ENCODE peak calls at places on chromosomes 6 and 20, in nine cellular contexts. One of them, this sample, is unnamed.

GRCh38 chr6:119821380-119821779 is 471.8 kb upstream of the MAN1A1 start:
- DNase-seq in fibroblast of pulmonary artery: no peak
- DNase-seq in fibroblast of mammary gland: no peak
- DNase-seq in H9: no peak
- DNase-seq in BJ: no peak
- DNase-seq in IMR-90: no peak
- DNase-seq in adrenal gland: no peak
- DNase-seq in PC-3: peak; percentile 3
- DNase-seq in A549: no peak
- DNase-seq in this sample: no peak

GRCh38 chr6:72363844-72364740 is 257.8 kb upstream of the KCNQ5 start:
- DNase-seq in A549: peak; percentile 11
- DNase-seq in BJ: peak; percentile 80
- DNase-seq in fibroblast of pulmonary artery: peak; percentile 94
- DNase-seq in adrenal gland: peak; percentile 2
- DNase-seq in PC-3: peak; percentile 90
- DNase-seq in fibroblast of mammary gland: peak; percentile 98
- DNase-seq in H9: no peak
- DNase-seq in IMR-90: peak; percentile 97
- DNase-seq in this sample: peak; percentile 90

GRCh38 chr6:51541847-51542246 is 545.6 kb downstream of the PKHD1 start:
- DNase-seq in BJ: no peak
- DNase-seq in adrenal gland: no peak
- DNase-seq in PC-3: peak; percentile 65
- DNase-seq in fibroblast of mammary gland: peak; percentile 0
- DNase-seq in A549: no peak
- DNase-seq in IMR-90: no peak
- DNase-seq in fibroblast of pulmonary artery: no peak
- DNase-seq in H9: no peak
- DNase-seq in this sample: peak; percentile 36

GRCh38 chr6:35165630-35166071 is 24.5 kb upstream of the TCP11 start:
- DNase-seq in BJ: no peak
- DNase-seq in H9: no peak
- DNase-seq in PC-3: peak; percentile 82
- DNase-seq in IMR-90: peak; percentile 87
- DNase-seq in A549: peak; percentile 47
- DNase-seq in fibroblast of pulmonary artery: no peak
- DNase-seq in adrenal gland: no peak
- DNase-seq in fibroblast of mammary gland: peak; percentile 59
- DNase-seq in this sample: peak; percentile 34

GRCh38 chr20:52178691-52179090 is 12.9 kb downstream of the ZFP64 start:
- DNase-seq in IMR-90: no peak
- DNase-seq in fibroblast of pulmonary artery: no peak
- DNase-seq in fibroblast of mammary gland: no peak
- DNase-seq in PC-3: no peak
- DNase-seq in BJ: no peak
- DNase-seq in adrenal gland: no peak
- DNase-seq in A549: no peak
- DNase-seq in H9: no peak
- DNase-seq in this sample: no peak

GRCh38 chr6:17405944-17406245 is 12.5 kb downstream of the CAP2 start:
- DNase-seq in BJ: no peak
- DNase-seq in fibroblast of mammary gland: no peak
- DNase-seq in fibroblast of pulmonary artery: no peak
- DNase-seq in A549: no peak
- DNase-seq in PC-3: no peak
- DNase-seq in H9: no peak
- DNase-seq in IMR-90: no peak
- DNase-seq in adrenal gland: no peak
- DNase-seq in this sample: no peak

GRCh38 chr6:165732696-165733486 is 69.8 kb upstream of the PDE10A start:
- DNase-seq in fibroblast of mammary gland: no peak
- DNase-seq in BJ: no peak
- DNase-seq in PC-3: no peak
- DNase-seq in IMR-90: no peak
- DNase-seq in H9: no peak
- DNase-seq in fibroblast of pulmonary artery: no peak
- DNase-seq in A549: no peak
- DNase-seq in adrenal gland: no peak
- DNase-seq in this sample: no peak

GRCh38 chr6:111591370-111591900 is 14.2 kb downstream of the TRAF3IP2 start:
- DNase-seq in adrenal gland: peak; percentile 99
- DNase-seq in PC-3: peak; percentile 98
- DNase-seq in A549: peak; percentile 90
- DNase-seq in BJ: peak; percentile 96
- DNase-seq in fibroblast of pulmonary artery: peak; percentile 98
- DNase-seq in H9: no peak
- DNase-seq in fibroblast of mammary gland: peak; percentile 100
- DNase-seq in IMR-90: peak; percentile 100
- DNase-seq in this sample: peak; percentile 99

GRCh38 chr20:13325033-13325432 is 104.0 kb downstream of the ISM1 start:
- DNase-seq in fibroblast of pulmonary artery: peak; percentile 45
- DNase-seq in adrenal gland: peak; percentile 15
- DNase-seq in fibroblast of mammary gland: peak; percentile 30
- DNase-seq in H9: peak; percentile 82
- DNase-seq in A549: peak; percentile 75
- DNase-seq in PC-3: peak; percentile 63
- DNase-seq in IMR-90: peak; percentile 16
- DNase-seq in BJ: no peak
- DNase-seq in this sample: peak; percentile 51

GRCh38 chr20:52084727-52085126 is 106.9 kb downstream of the ZFP64 start:
- DNase-seq in H9: no peak
- DNase-seq in A549: no peak
- DNase-seq in adrenal gland: no peak
- DNase-seq in fibroblast of mammary gland: no peak
- DNase-seq in BJ: no peak
- DNase-seq in PC-3: no peak
- DNase-seq in fibroblast of pulmonary artery: no peak
- DNase-seq in IMR-90: no peak
- DNase-seq in this sample: no peak

GRCh38 chr6:166010585-166010984 is 157.1 kb downstream of the TBXT start:
- DNase-seq in adrenal gland: no peak
- DNase-seq in IMR-90: no peak
- DNase-seq in PC-3: no peak
- DNase-seq in fibroblast of pulmonary artery: no peak
- DNase-seq in H9: no peak
- DNase-seq in BJ: no peak
- DNase-seq in fibroblast of mammary gland: no peak
- DNase-seq in A549: no peak
- DNase-seq in this sample: no peak

GRCh38 chr20:9215539-9215938 is 146.7 kb downstream of the PLCB4 start:
- DNase-seq in fibroblast of pulmonary artery: peak; percentile 16
- DNase-seq in A549: peak; percentile 33
- DNase-seq in PC-3: peak; percentile 59
- DNase-seq in H9: no peak
- DNase-seq in fibroblast of mammary gland: no peak
- DNase-seq in BJ: no peak
- DNase-seq in IMR-90: no peak
- DNase-seq in adrenal gland: no peak
- DNase-seq in this sample: peak; percentile 42

GRCh38 chr20:56630086-56630493 is 984 bp downstream of the TFAP2C start:
- DNase-seq in A549: peak; percentile 83
- DNase-seq in fibroblast of mammary gland: peak; percentile 56
- DNase-seq in BJ: no peak
- DNase-seq in PC-3: peak; percentile 97
- DNase-seq in H9: peak; percentile 85
- DNase-seq in adrenal gland: peak; percentile 15
- DNase-seq in fibroblast of pulmonary artery: peak; percentile 28
- DNase-seq in IMR-90: no peak
- DNase-seq in this sample: peak; percentile 88

GRCh38 chr6:12640438-12640837 is 76.1 kb upstream of the PHACTR1 start:
- DNase-seq in BJ: no peak
- DNase-seq in adrenal gland: no peak
- DNase-seq in IMR-90: no peak
- DNase-seq in PC-3: no peak
- DNase-seq in H9: no peak
- DNase-seq in fibroblast of mammary gland: no peak
- DNase-seq in A549: no peak
- DNase-seq in fibroblast of pulmonary artery: no peak
- DNase-seq in this sample: no peak

GRCh38 chr20:39289316-39289715 is 327.2 kb downstream of the DHX35 start:
- DNase-seq in A549: peak; percentile 7
- DNase-seq in fibroblast of mammary gland: no peak
- DNase-seq in IMR-90: no peak
- DNase-seq in BJ: no peak
- DNase-seq in adrenal gland: peak; percentile 25
- DNase-seq in PC-3: no peak
- DNase-seq in fibroblast of pulmonary artery: no peak
- DNase-seq in H9: peak; percentile 66
- DNase-seq in this sample: peak; percentile 8

GRCh38 chr20:4665591-4665990 is 56.1 kb upstream of the PRND start:
- DNase-seq in fibroblast of mammary gland: no peak
- DNase-seq in BJ: no peak
- DNase-seq in IMR-90: no peak
- DNase-seq in PC-3: no peak
- DNase-seq in fibroblast of pulmonary artery: no peak
- DNase-seq in A549: no peak
- DNase-seq in H9: no peak
- DNase-seq in adrenal gland: no peak
- DNase-seq in this sample: no peak

GRCh38 chr6:122624853-122625252 is 14.6 kb downstream of the PKIB start:
- DNase-seq in fibroblast of pulmonary artery: no peak
- DNase-seq in fibroblast of mammary gland: no peak
- DNase-seq in A549: no peak
- DNase-seq in BJ: no peak
- DNase-seq in PC-3: no peak
- DNase-seq in H9: no peak
- DNase-seq in IMR-90: no peak
- DNase-seq in adrenal gland: no peak
- DNase-seq in this sample: no peak

GRCh38 chr20:36050436-36051317 is 82.3 kb downstream of the CNBD2 start:
- DNase-seq in PC-3: peak; percentile 87
- DNase-seq in H9: peak; percentile 88
- DNase-seq in fibroblast of mammary gland: peak; percentile 79
- DNase-seq in BJ: peak; percentile 19
- DNase-seq in adrenal gland: peak; percentile 93
- DNase-seq in fibroblast of pulmonary artery: peak; percentile 88
- DNase-seq in IMR-90: peak; percentile 82
- DNase-seq in A549: peak; percentile 91
- DNase-seq in this sample: peak; percentile 82

GRCh38 chr20:51541189-51542032 is 1.1 kb downstream of the NFATC2 start:
- DNase-seq in BJ: no peak
- DNase-seq in A549: no peak
- DNase-seq in adrenal gland: peak; percentile 67
- DNase-seq in IMR-90: peak; percentile 22
- DNase-seq in H9: no peak
- DNase-seq in fibroblast of pulmonary artery: peak; percentile 54
- DNase-seq in PC-3: no peak
- DNase-seq in fibroblast of mammary gland: peak; percentile 31
- DNase-seq in this sample: no peak

GRCh38 chr6:74872754-74873446 is 333.0 kb downstream of the COL12A1 start:
- DNase-seq in A549: no peak
- DNase-seq in fibroblast of mammary gland: no peak
- DNase-seq in PC-3: peak; percentile 11
- DNase-seq in H9: no peak
- DNase-seq in adrenal gland: no peak
- DNase-seq in BJ: no peak
- DNase-seq in fibroblast of pulmonary artery: no peak
- DNase-seq in IMR-90: no peak
- DNase-seq in this sample: no peak
- TF ChIP-seq CTCF in A549: no peak
- TF ChIP-seq CTCF in fibroblast of mammary gland: no peak
- TF ChIP-seq CTCF in PC-3: no peak
- TF ChIP-seq CTCF in H9: no peak
- TF ChIP-seq CTCF in adrenal gland: no peak
- TF ChIP-seq CTCF in BJ: no peak
- TF ChIP-seq CTCF in fibroblast of pulmonary artery: no peak
- TF ChIP-seq CTCF in IMR-90: no peak
- TF ChIP-seq CTCF in this sample: no peak

GRCh38 chr6:25469797-25470388 is 182.1 kb upstream of the SCGN start:
- DNase-seq in fibroblast of pulmonary artery: no peak
- DNase-seq in H9: no peak
- DNase-seq in adrenal gland: no peak
- DNase-seq in PC-3: no peak
- DNase-seq in BJ: no peak
- DNase-seq in IMR-90: no peak
- DNase-seq in fibroblast of mammary gland: no peak
- DNase-seq in A549: no peak
- DNase-seq in this sample: no peak
- TF ChIP-seq CTCF in fibroblast of pulmonary artery: peak; percentile 30
- TF ChIP-seq CTCF in H9: peak; percentile 54
- TF ChIP-seq CTCF in adrenal gland: no peak
- TF ChIP-seq CTCF in PC-3: peak; percentile 49
- TF ChIP-seq CTCF in BJ: peak; percentile 20
- TF ChIP-seq CTCF in IMR-90: no peak
- TF ChIP-seq CTCF in fibroblast of mammary gland: peak; percentile 34
- TF ChIP-seq CTCF in A549: no peak
- TF ChIP-seq CTCF in this sample: peak; percentile 7

GRCh38 chr6:42818878-42819277 is 37.0 kb downstream of the BICRAL start:
- DNase-seq in adrenal gland: no peak
- DNase-seq in H9: no peak
- DNase-seq in BJ: no peak
- DNase-seq in IMR-90: no peak
- DNase-seq in fibroblast of pulmonary artery: no peak
- DNase-seq in A549: no peak
- DNase-seq in PC-3: no peak
- DNase-seq in fibroblast of mammary gland: no peak
- DNase-seq in this sample: no peak

GRCh38 chr6:42820509-42821340 is 38.9 kb downstream of the BICRAL start:
- DNase-seq in fibroblast of pulmonary artery: no peak
- DNase-seq in fibroblast of mammary gland: no peak
- DNase-seq in BJ: no peak
- DNase-seq in A549: no peak
- DNase-seq in H9: no peak
- DNase-seq in PC-3: no peak
- DNase-seq in adrenal gland: no peak
- DNase-seq in IMR-90: no peak
- DNase-seq in this sample: no peak

GRCh38 chr6:42821341-42821668 is 39.5 kb downstream of the BICRAL start:
- DNase-seq in adrenal gland: no peak
- DNase-seq in IMR-90: no peak
- DNase-seq in BJ: no peak
- DNase-seq in PC-3: no peak
- DNase-seq in fibroblast of mammary gland: no peak
- DNase-seq in A549: no peak
- DNase-seq in fibroblast of pulmonary artery: no peak
- DNase-seq in H9: no peak
- DNase-seq in this sample: no peak

GRCh38 chr6:42821846-42822245 is 40.0 kb downstream of the BICRAL start:
- DNase-seq in IMR-90: peak; percentile 24
- DNase-seq in adrenal gland: no peak
- DNase-seq in H9: no peak
- DNase-seq in fibroblast of mammary gland: peak; percentile 38
- DNase-seq in PC-3: no peak
- DNase-seq in A549: no peak
- DNase-seq in BJ: no peak
- DNase-seq in fibroblast of pulmonary artery: no peak
- DNase-seq in this sample: no peak

GRCh38 chr6:42819803-42820508 is 38.1 kb downstream of the BICRAL start:
- DNase-seq in H9: no peak
- DNase-seq in fibroblast of pulmonary artery: peak; percentile 51
- DNase-seq in PC-3: no peak
- DNase-seq in A549: peak; percentile 9
- DNase-seq in adrenal gland: no peak
- DNase-seq in IMR-90: no peak
- DNase-seq in fibroblast of mammary gland: peak; percentile 30
- DNase-seq in BJ: no peak
- DNase-seq in this sample: no peak
- TF ChIP-seq CTCF in H9: peak; percentile 59
- TF ChIP-seq CTCF in fibroblast of pulmonary artery: peak; percentile 35
- TF ChIP-seq CTCF in PC-3: no peak
- TF ChIP-seq CTCF in A549: no peak
- TF ChIP-seq CTCF in adrenal gland: no peak
- TF ChIP-seq CTCF in IMR-90: peak; percentile 20
- TF ChIP-seq CTCF in fibroblast of mammary gland: peak; percentile 33
- TF ChIP-seq CTCF in BJ: peak; percentile 34
- TF ChIP-seq CTCF in this sample: no peak

GRCh38 chr6:125888989-125889656 is 67.4 kb upstream of the HINT3 start:
- DNase-seq in H9: peak; percentile 51
- DNase-seq in adrenal gland: peak; percentile 19
- DNase-seq in IMR-90: peak; percentile 40
- DNase-seq in PC-3: peak; percentile 69
- DNase-seq in fibroblast of pulmonary artery: peak; percentile 60
- DNase-seq in A549: peak; percentile 61
- DNase-seq in BJ: no peak
- DNase-seq in fibroblast of mammary gland: peak; percentile 56
- DNase-seq in this sample: peak; percentile 77
- TF ChIP-seq CTCF in H9: peak; percentile 79
- TF ChIP-seq CTCF in adrenal gland: peak; percentile 19
- TF ChIP-seq CTCF in IMR-90: peak; percentile 50
- TF ChIP-seq CTCF in PC-3: peak; percentile 73
- TF ChIP-seq CTCF in fibroblast of pulmonary artery: peak; percentile 57
- TF ChIP-seq CTCF in A549: peak; percentile 47
- TF ChIP-seq CTCF in BJ: peak; percentile 40
- TF ChIP-seq CTCF in fibroblast of mammary gland: peak; percentile 51
- TF ChIP-seq CTCF in this sample: peak; percentile 35